ENCODE peak calls at places on chromosomes 6 and 20, in six cellular contexts. K, C, G, J, I and D are unnamed samples. For H3F3A, the result is how much of the 10 kb centered on the place peaks cover.

GRCh38 chr20:47735412-47736400 is 49.6 kb downstream of the SULF2 start:
- DNase-seq in K (no peak), C (no peak), G (no peak), J (no peak), I (no peak), D (no peak)

GRCh38 chr6:102812242-102812641 is 1418.7 kb downstream of the GRIK2 start:
- DNase-seq in K (no peak), C (peak), G (no peak), J (no peak), I (no peak), D (no peak)

GRCh38 chr6:158142789-158143188 is 25.3 kb downstream of the SERAC1 start:
- DNase-seq in K (peak), C (peak), G (no peak), J (no peak), I (no peak), D (no peak)

GRCh38 chr6:136553166-136553787 is 3.1 kb upstream of the MAP7 start:
- DNase-seq in K (no peak), C (no peak), G (no peak), J (no peak), I (no peak), D (no peak)

GRCh38 chr6:8679823-8680222 is 244.5 kb upstream of the SLC35B3 start:
- DNase-seq in K (no peak), C (no peak), G (no peak), J (no peak), I (no peak), D (no peak)

GRCh38 chr6:20657274-20657800 is 123.1 kb downstream of the CDKAL1 start:
- DNase-seq in K (no peak), C (no peak), G (no peak), J (no peak), I (no peak), D (no peak)

GRCh38 chr6:160306284-160306683 is 41.9 kb upstream of the SLC22A3 start:
- DNase-seq in K (no peak), C (no peak), G (no peak), J (no peak), I (no peak), D (no peak)

GRCh38 chr20:1301031-1301529 is 27.9 kb downstream of the SDCBP2 start:
- DNase-seq in K (peak), C (peak), G (peak), J (peak), I (no peak), D (no peak)

GRCh38 chr20:32343438-32343837 is 14.7 kb upstream of the ASXL1 start:
- DNase-seq in K (peak), C (peak), G (no peak), J (no peak), I (no peak), D (no peak)

GRCh38 chr6:128124713-128125112 is 223.9 kb upstream of the THEMIS start:
- DNase-seq in K (peak), C (peak), G (no peak), J (no peak), I (no peak), D (peak)

GRCh38 chr6:22804620-22805271 is 235.4 kb downstream of the HDGFL1 start:
- DNase-seq in K (no peak), C (no peak), G (no peak), J (no peak), I (no peak), D (no peak)

GRCh38 chr20:4957939-4958362 is 43.4 kb downstream of the SLC23A2 start:
- DNase-seq in K (peak), C (no peak), G (no peak), J (no peak), I (no peak), D (no peak)

GRCh38 chr6:36750090-36750489 is 52.5 kb downstream of the RAB44 start:
- DNase-seq in K (no peak), C (no peak), G (no peak), J (no peak), I (no peak), D (no peak)

GRCh38 chr6:34592208-34592952 is 36.3 kb upstream of the SPDEF start:
- DNase-seq in K (no peak), C (no peak), G (no peak), J (no peak), I (no peak), D (no peak)

GRCh38 chr6:31834704-31835375 is 7.3 kb downstream of the HSPA1B start:
- DNase-seq in K (peak), C (peak), G (peak), J (peak), I (peak), D (peak)

GRCh38 chr6:108841377-108841855 is 6.8 kb upstream of the ARMC2 start:
- DNase-seq in K (no peak), C (no peak), G (no peak), J (no peak), I (no peak), D (peak)

GRCh38 chr6:71454083-71454482 is 165.5 kb downstream of the OGFRL1 start:
- DNase-seq in K (no peak), C (no peak), G (no peak), J (no peak), I (no peak), D (no peak)

GRCh38 chr20:10603971-10604864 is 69.6 kb downstream of the JAG1 start:
- DNase-seq in K (peak), C (peak), G (no peak), J (peak), I (no peak), D (no peak)

GRCh38 chr20:43925786-43926185 is 11.1 kb downstream of the TOX2 start:
- DNase-seq in K (peak), C (peak), G (no peak), J (no peak), I (peak), D (no peak)

GRCh38 chr6:153373869-153374268 is 242.8 kb upstream of the RGS17 start:
- DNase-seq in K (no peak), C (no peak), G (no peak), J (no peak), I (no peak), D (no peak)

GRCh38 chr6:12483712-12484111 is 193.6 kb downstream of the EDN1 start:
- DNase-seq in K (peak), C (peak), G (no peak), J (no peak), I (no peak), D (peak)

GRCh38 chr6:104957301-104958177 is 632 bp downstream of the LIN28B start:
- DNase-seq in K (no peak), C (no peak), G (peak), J (peak), I (no peak), D (no peak)

GRCh38 chr6:18148304-18149025 is 6.4 kb downstream of the TPMT start:
- DNase-seq in K (peak), C (peak), G (no peak), J (no peak), I (no peak), D (no peak)

GRCh38 chr6:157337766-157338165 is 14.4 kb upstream of the TMEM242 start:
- DNase-seq in K (no peak), C (no peak), G (no peak), J (no peak), I (no peak), D (no peak)

GRCh38 chr6:70547313-70547712 is 19.4 kb upstream of the SDHAF4 start:
- DNase-seq in K (peak), C (peak), G (peak), J (peak), I (peak), D (peak)

GRCh38 chr20:20498081-20498861 is 130.4 kb downstream of the INSM1 start:
- DNase-seq in K (peak), C (peak), G (no peak), J (peak), I (peak), D (no peak)

GRCh38 chr6:17021539-17021889 is 80.3 kb upstream of the STMND1 start:
- DNase-seq in K (peak), C (no peak), G (no peak), J (no peak), I (no peak), D (no peak)

GRCh38 chr6:2021713-2022125 is 223.7 kb downstream of the GMDS start:
- DNase-seq in K (peak), C (peak), G (no peak), J (peak), I (no peak), D (no peak)

GRCh38 chr20:20824924-20825584 is 112.6 kb upstream of the RALGAPA2 start:
- DNase-seq in K (peak), C (peak), G (peak), J (peak), I (peak), D (peak)

GRCh38 chr6:87873556-87873955 is 171.5 kb upstream of the AKIRIN2 start:
- DNase-seq in K (no peak), C (no peak), G (no peak), J (no peak), I (no peak), D (no peak)

GRCh38 chr6:158249437-158249836 is 62.8 kb upstream of the TULP4 start:
- DNase-seq in K (no peak), C (no peak), G (no peak), J (no peak), I (no peak), D (no peak)

GRCh38 chr6:39227476-39227875 is 1.8 kb downstream of the KCNK5 start:
- DNase-seq in K (no peak), C (no peak), G (no peak), J (no peak), I (no peak), D (no peak)

GRCh38 chr6:154593122-154593521 is 82.6 kb upstream of the CNKSR3 start:
- DNase-seq in K (no peak), C (no peak), G (peak), J (no peak), I (no peak), D (no peak)
- TF ChIP-seq EZH2phosphoT487 in K (no peak), C (no peak), G (no peak), J (no peak), I (no peak), D (no peak)

DNA sequence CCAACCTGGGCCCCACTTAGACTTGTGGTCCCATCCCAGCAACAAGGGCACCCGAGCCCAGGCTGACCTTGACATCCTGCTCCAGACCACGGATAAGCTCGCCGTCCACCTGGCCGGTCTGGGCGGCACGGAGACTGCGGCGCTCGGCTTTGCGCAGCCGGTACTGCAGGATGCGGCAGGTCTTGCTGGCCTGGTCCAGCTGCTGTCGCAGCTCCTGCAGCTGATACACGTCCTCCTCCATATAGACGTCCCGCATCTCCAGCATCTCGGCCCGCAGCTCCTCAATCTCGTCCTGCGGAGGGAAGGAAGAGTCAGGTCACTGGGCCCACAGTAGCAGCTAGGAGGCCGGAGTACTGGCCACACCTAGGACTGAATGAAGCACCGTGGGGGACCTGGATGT is 36.8 kb upstream of the TLDC2 start:
- DNase-seq in K (no peak), C (no peak), G (no peak), J (no peak), I (no peak), D (no peak)
- H3F3A ChIP-seq in K (under half), C (under half), G (under half), J (under half), I (under half), D (under half)

GRCh38 chr6:107603029-107603428 is 113.1 kb downstream of the SOBP start:
- DNase-seq in K (no peak), C (no peak), G (no peak), J (no peak), I (no peak), D (no peak)

GRCh38 chr6:107599043-107599442 is 109.1 kb downstream of the SOBP start:
- DNase-seq in K (no peak), C (no peak), G (no peak), J (no peak), I (no peak), D (no peak)

GRCh38 chr6:107601406-107601805 is 111.5 kb downstream of the SOBP start:
- DNase-seq in K (no peak), C (no peak), G (no peak), J (no peak), I (no peak), D (no peak)

GRCh38 chr6:107600111-107600510 is 110.2 kb downstream of the SOBP start:
- DNase-seq in K (no peak), C (no peak), G (peak), J (peak), I (no peak), D (no peak)

DNA sequence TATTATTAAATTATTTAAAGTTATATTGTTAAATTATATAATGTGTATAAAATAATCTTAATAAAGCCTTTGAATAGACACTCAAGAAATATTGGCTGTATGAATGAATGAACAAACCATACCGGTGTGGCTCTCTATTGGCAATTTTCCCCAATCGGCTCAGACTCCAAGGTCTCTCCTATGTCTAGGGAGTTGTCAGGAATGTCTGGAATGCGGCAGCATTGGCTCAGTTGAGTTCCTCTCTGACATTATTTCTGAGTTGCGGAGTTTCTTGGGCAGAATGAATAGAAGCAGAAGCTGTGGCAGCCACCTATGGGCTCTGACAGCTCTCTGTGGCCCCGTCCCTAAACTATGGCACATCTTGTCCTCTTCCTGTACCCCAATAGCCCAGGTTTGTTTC is 111.0 kb downstream of the SOBP start:
- DNase-seq in K (peak), C (peak), G (peak), J (peak), I (no peak), D (no peak)
- H3K4me2 ChIP-seq in K (peak), C (peak), G (peak), J (peak), I (no peak), D (no peak)

GRCh38 chr6:165910184-165910583 is 247.1 kb upstream of the PDE10A start:
- DNase-seq in K (no peak), C (no peak), G (no peak), J (no peak), I (no peak), D (no peak)
- TF ChIP-seq EZH2phosphoT487 in K (no peak), C (no peak), G (no peak), J (no peak), I (no peak), D (no peak)

GRCh38 chr6:42784739-42785498 is 3.1 kb downstream of the BICRAL start:
- DNase-seq in K (peak), C (no peak), G (no peak), J (no peak), I (no peak), D (no peak)
- H3F3A ChIP-seq in K (under half), C (under half), G (under half), J (half or more), I (under half), D (under half)